ENCODE peak calls at places on chromosomes 16 and 17, in five cellular contexts. B is K562, D is HepG2, O is GM12878, A is SK-N-SH. G is an unnamed sample.

GRCh38 chr17:39599665-39600468 is 7.9 kb downstream of the NEUROD2 start:
- DNase-seq in B (no peak), D (no peak), O (no peak), A (peak), G (no peak)

GRCh38 chr17:80539022-80539421 is 5.6 kb upstream of the RPTOR start:
- DNase-seq in B (peak), D (no peak), O (no peak), A (no peak), G (no peak)

GRCh38 chr16:2692948-2693651 is 10.8 kb downstream of the KCTD5 start:
- DNase-seq in B (peak), D (no peak), O (no peak), A (no peak), G (peak)

GRCh38 chr16:50401355-50401754 is 32.6 kb upstream of the BRD7 start:
- DNase-seq in B (no peak), D (no peak), O (no peak), A (no peak), G (no peak)

GRCh38 chr16:19102187-19102872 is 11.4 kb upstream of the ITPRIPL2 start:
- DNase-seq in B (no peak), D (no peak), O (no peak), A (no peak), G (no peak)

GRCh38 chr17:15999141-15999973 is at the start of the genes TTC19 and ZSWIM7:
- DNase-seq in B (peak), D (peak), O (peak), A (peak), G (peak)

GRCh38 chr16:892536-893255 is 78.1 kb downstream of the LMF1 start:
- DNase-seq in B (no peak), D (no peak), O (no peak), A (no peak), G (no peak)

GRCh38 chr17:78130439-78131101 is at the start of gene TMC8:
- DNase-seq in B (peak), D (peak), O (no peak), A (peak), G (no peak)

GRCh38 chr17:68491381-68491849 is 20.8 kb upstream of the PRKAR1A start:
- DNase-seq in B (peak), D (no peak), O (no peak), A (no peak), G (no peak)

GRCh38 chr16:4372315-4372577 is 598 bp downstream of the VASN start:
- DNase-seq in B (no peak), D (no peak), O (no peak), A (no peak), G (no peak)

GRCh38 chr16:4375717-4376116 is 4.1 kb downstream of the VASN start:
- DNase-seq in B (no peak), D (no peak), O (no peak), A (no peak), G (no peak)

GRCh38 chr16:4373356-4373908 is 1.8 kb downstream of the VASN start:
- DNase-seq in B (no peak), D (no peak), O (no peak), A (peak), G (no peak)

GRCh38 chr16:4372578-4373355 is 1.1 kb downstream of the VASN start:
- DNase-seq in B (peak), D (peak), O (no peak), A (peak), G (peak)

DNA sequence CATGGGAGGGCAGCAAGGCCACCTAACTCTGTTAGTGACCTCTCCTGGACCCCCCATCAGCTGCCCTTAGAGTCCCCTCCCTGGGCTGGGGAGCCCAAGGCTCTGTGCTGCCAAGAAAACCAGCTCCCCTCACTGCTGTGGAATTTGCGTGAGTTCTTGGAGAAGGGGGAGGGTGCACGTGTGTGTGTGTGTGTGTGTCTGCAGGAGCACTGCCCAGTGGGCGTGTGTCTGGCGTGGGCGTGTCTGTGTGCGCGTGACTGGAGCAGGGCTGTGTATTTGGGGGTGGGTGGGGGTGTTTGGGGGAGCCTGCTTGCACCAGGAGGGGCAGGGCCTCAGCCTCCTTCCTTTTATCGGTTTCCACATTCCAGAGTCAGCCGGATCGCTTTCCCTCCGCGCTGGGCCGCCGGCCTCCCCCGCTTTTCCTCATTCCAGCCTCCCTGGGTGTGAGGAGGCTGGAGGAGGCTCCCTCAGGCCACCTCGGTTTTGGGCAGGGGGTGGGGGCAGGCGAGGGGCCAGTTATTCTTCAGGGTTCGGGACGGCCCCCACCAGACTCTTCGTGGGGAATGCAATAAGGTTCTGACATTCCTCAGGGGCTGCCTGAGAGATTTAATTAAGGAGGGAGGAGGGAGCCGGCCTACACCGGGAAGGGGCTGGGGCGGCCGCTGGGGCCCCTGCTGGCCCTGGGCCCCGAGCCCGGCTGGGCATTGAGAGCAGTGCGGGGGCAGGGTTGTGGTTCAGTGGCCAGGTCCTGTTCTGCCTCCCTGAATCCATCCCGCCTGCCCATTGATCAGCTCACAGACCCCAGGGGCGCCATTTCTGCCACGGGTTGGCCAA is 2.5 kb downstream of the VASN start:
- DNase-seq in B (peak), D (no peak), O (no peak), A (no peak), G (peak)
- TF ChIP-seq MXI1 in B (no peak), D (no peak), O (no peak), A (no peak), G (peak)

GRCh38 chr16:23027386-23027785 is 121.9 kb downstream of the USP31 start:
- DNase-seq in B (no peak), D (no peak), O (no peak), A (no peak), G (no peak)

GRCh38 chr16:23025692-23026305 is 123.5 kb downstream of the USP31 start:
- DNase-seq in B (no peak), D (no peak), O (no peak), A (peak), G (no peak)

GRCh38 chr16:23030001-23030400 is 119.3 kb downstream of the USP31 start:
- DNase-seq in B (no peak), D (no peak), O (no peak), A (peak), G (no peak)

GRCh38 chr16:23024044-23024443 is 125.2 kb downstream of the USP31 start:
- DNase-seq in B (no peak), D (no peak), O (no peak), A (no peak), G (no peak)

GRCh38 chr16:23026777-23027362 is 122.4 kb downstream of the USP31 start:
- DNase-seq in B (peak), D (peak), O (no peak), A (no peak), G (peak)
- TF ChIP-seq RAD21 in B (no peak), D (no peak), O (no peak), A (no peak), G (no peak)

DNA sequence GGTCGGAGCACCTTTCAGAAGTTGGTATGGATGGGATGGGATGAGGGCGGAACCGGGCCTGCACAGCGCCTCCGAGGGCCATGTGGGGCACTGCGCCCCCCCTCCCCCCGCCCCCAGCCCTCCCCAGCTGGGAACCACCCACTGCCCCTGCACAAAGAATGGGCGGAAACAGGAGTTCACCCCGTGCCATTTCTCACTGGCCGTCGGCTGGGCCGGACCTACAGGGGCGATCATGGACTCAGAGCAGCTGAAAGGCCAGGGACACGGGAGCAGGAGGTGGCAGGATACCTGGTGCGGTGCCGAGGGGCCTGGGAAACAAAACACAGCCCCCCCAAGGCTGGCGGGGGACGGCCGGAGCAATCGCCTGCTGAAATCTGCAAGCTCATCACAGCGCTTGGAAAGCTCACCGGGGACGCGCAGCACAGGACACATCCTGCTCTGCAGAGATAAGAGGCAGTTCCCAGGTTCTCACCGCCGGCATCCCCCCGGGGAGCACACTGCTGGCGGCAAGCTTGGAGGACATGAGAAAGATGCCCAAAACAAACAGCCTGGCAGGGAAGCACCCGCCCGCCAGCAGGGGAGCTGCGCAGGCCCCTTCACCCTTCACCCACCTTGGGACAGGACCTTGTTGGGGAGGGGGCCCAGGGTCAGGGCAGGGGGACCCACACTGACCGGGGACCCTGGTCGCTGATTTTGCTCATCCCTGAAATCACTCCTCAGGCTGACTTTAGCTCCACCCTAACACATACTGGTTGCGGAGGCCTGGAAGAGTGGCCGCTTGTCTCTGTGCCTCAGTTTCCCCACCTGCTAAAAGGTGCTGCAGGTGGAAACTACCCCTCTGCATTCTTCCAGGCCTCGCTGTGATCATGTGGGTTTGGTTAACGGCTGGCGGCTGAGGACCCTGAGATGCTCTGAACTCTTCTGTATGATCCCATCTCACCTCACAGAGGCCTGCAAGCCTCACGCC is 263.9 kb downstream of the C16orf95 start:
- DNase-seq in B (peak), D (no peak), O (no peak), A (no peak), G (no peak)
- H3K4me3 ChIP-seq in B (peak), D (no peak), O (no peak), A (no peak), G (no peak)

GRCh38 chr17:42421479-42422332 is 1.4 kb downstream of the CAVIN1 start:
- DNase-seq in B (peak), D (no peak), O (no peak), A (peak), G (peak)

GRCh38 chr17:42422958-42423712 is at the start of gene CAVIN1:
- DNase-seq in B (peak), D (peak), O (no peak), A (peak), G (peak)

GRCh38 chr17:42423766-42424165 is 710 bp upstream of the CAVIN1 start:
- DNase-seq in B (no peak), D (no peak), O (no peak), A (no peak), G (no peak)

GRCh38 chr17:42424991-42425610 is 2.0 kb upstream of the CAVIN1 start:
- DNase-seq in B (no peak), D (no peak), O (no peak), A (no peak), G (peak)

DNA sequence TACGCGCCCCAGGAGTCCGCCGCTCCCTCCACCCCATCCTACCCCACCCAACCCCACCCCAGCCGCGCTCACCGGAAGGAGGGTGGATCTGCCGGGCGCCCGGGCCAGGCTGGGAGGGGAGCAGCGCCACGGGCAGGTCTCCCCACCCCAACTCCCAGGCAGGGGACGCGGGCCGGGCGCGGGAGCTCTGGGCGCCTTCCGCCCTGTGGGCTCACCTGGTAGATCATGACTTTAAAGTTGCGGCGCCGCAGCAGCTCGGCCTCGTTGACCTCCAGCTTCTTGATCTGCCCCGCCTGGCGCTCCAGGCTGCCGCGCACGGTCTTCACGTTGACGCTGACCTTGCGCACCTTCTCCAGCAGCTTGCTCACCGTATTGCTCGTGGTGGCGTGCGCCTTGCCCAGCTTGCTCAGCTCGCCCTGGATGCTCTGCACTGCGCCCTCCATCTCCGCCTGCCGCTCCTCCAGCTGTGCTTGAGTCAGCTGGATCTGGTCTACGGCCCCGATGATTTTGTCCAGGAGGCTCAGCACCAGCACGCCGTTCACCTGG is 571 bp downstream of the CAVIN1 start:
- DNase-seq in B (peak), D (no peak), O (no peak), A (peak), G (peak)
- TF ChIP-seq MXI1 in B (no peak), D (no peak), O (no peak), A (no peak), G (peak)